ENCODE peak calls at places on chromosomes 5 and 9, in six cellular contexts. Y, Z, O, R, J and D are unnamed samples. For H3K27me3 and H3K4me1, the result is how much of the 10 kb centered on the place peaks cover.

GRCh38 chr5:129361441-129362025 is 98.6 kb upstream of the ADAMTS19 start:
- DNase-seq in R (no peak), Z (no peak), J (no peak), O (no peak), Y (no peak), D (no peak)

GRCh38 chr5:131635755-131636479 is 888 bp upstream of the RAPGEF6 start:
- DNase-seq in O (peak), Z (no peak), J (no peak), R (no peak), Y (no peak), D (no peak)

GRCh38 chr5:173217626-173218397 is 17.2 kb downstream of the NKX2-5 start:
- DNase-seq in O (no peak), Z (no peak), J (no peak), R (no peak), Y (no peak), D (no peak)

GRCh38 chr5:14581891-14582796 is 552 bp downstream of the OTULINL start:
- DNase-seq in Y (peak), J (peak), R (peak), Z (peak), O (peak), D (peak)

GRCh38 chr5:33726422-33727165 is 165.2 kb downstream of the ADAMTS12 start:
- DNase-seq in Z (no peak), J (no peak), Y (no peak), O (no peak), R (peak), D (no peak)

GRCh38 chr9:78539904-78540303 is 243.0 kb downstream of the PSAT1 start:
- DNase-seq in O (no peak), J (no peak), Y (no peak), Z (no peak), R (no peak), D (no peak)

GRCh38 chr5:173781432-173781825 is 106.7 kb upstream of the CPEB4 start:
- DNase-seq in O (no peak), Y (no peak), R (no peak), J (no peak), Z (no peak), D (no peak)

GRCh38 chr9:136665704-136666363 is 3.1 kb downstream of the EGFL7 start:
- DNase-seq in J (no peak), Y (no peak), O (no peak), R (no peak), Z (no peak), D (no peak)

GRCh38 chr5:37724395-37725125 is 115.3 kb downstream of the GDNF start:
- DNase-seq in J (no peak), R (no peak), O (no peak), Y (peak), Z (no peak), D (no peak)

GRCh38 chr5:179817071-179817840 is 3.4 kb upstream of the SQSTM1 start:
- DNase-seq in O (no peak), J (no peak), R (no peak), Z (peak), Y (no peak), D (no peak)
- TF ChIP-seq CTCF in O (no peak), J (no peak), R (no peak), Z (no peak), Y (peak), D (no peak)

GRCh38 chr5:141828162-141828561 is 50.0 kb downstream of the PCDH1 start:
- DNase-seq in Y (no peak), O (no peak), R (no peak), Z (no peak), J (no peak), D (no peak)
- H3K27me3 ChIP-seq in Y (under half), O (under half), R (under half), Z (under half), J (under half), D (under half)

GRCh38 chr9:98962861-98963260 is 19.2 kb downstream of the COL15A1 start:
- DNase-seq in O (no peak), Z (no peak), R (no peak), Y (no peak), J (no peak), D (no peak)

GRCh38 chr9:98962181-98962560 is 18.5 kb downstream of the COL15A1 start:
- DNase-seq in R (no peak), O (no peak), J (no peak), Y (no peak), Z (no peak), D (no peak)

GRCh38 chr9:98964911-98965336 is 21.2 kb downstream of the COL15A1 start:
- DNase-seq in R (no peak), J (no peak), O (no peak), Z (no peak), Y (no peak), D (no peak)

GRCh38 chr9:98961513-98962180 is 17.9 kb downstream of the COL15A1 start:
- DNase-seq in O (no peak), Y (no peak), R (no peak), J (no peak), Z (no peak), D (no peak)

GRCh38 chr9:98964201-98964600 is 20.5 kb downstream of the COL15A1 start:
- DNase-seq in R (no peak), J (no peak), Y (no peak), O (no peak), Z (no peak), D (no peak)
- H3K4me1 ChIP-seq in R (under half), J (half or more), Y (half or more), O (under half), Z (under half), D (under half)

DNA sequence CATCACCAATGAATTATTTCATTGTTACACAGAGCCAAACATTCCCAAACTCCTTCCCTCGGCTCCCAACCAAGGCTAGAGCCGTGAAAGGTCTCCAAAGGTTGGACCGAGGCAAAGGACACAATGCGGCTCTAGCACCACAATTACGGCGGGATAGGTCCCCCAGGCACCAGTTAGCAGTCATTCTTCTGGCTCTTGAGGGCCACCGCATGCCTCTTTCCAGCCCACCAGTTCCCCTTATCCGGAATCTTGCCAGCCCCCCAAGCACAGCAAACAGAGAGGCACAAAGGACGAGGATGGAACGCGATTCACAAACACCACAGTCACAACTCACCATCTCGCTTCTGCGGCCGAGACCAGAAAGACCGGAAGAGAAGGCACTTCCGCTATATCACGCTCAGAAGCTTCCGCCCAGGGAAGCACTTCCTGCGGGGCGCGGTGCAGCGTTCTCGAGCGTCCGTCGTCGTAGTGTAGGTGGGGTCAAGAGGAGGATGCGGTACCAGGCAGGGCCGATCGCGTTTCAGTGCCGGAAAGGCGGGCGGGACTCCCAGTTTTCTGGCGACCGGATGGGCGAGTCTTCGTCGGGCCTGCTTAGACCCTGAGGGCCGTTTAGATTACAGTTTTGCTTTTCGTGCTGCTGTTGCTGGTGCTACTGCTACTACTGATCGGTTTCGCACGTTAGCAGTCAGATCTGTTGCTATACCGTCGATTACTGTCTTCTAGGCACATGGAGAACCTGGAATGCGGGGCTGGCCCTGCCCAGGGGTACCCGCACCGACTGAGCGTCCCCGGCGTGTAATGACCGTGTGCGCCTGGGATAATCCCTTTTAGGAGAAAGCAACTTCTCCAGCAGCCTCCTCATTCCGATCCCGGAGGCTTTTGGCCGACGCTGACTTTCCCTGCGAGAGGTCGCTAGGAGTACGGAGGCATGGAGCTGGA is at the start of gene RPL37:
- DNase-seq in R (peak), J (peak), Y (peak), O (peak), Z (peak), D (peak)
- TF ChIP-seq CTCF in R (no peak), J (no peak), Y (no peak), O (no peak), Z (no peak), D (no peak)

DNA sequence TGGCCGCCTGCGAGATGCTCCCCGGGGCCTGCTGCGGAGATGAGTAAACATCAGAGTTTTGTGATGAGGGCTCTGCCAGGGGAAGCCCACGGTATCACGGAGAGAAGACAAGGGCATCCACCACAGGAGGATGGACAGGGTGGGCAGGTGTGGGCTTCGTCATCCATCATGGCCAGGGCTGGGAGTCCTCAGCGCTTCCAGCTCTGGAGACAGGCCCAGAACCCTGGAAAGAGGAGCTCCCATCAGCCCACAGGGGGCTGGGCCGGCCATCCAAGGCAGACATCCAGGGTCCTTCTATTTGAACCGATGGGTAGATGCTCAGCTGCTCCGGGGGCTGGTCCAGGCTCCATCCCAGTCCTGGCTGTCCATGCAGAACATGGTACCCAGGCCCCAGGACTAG is 22.1 kb upstream of the FCN1 start:
- DNase-seq in Z (peak), O (no peak), J (no peak), R (no peak), Y (no peak), D (no peak)
- H3K27me3 ChIP-seq in Z (half or more), O (under half), J (under half), R (half or more), Y (under half), D (under half)

DNA sequence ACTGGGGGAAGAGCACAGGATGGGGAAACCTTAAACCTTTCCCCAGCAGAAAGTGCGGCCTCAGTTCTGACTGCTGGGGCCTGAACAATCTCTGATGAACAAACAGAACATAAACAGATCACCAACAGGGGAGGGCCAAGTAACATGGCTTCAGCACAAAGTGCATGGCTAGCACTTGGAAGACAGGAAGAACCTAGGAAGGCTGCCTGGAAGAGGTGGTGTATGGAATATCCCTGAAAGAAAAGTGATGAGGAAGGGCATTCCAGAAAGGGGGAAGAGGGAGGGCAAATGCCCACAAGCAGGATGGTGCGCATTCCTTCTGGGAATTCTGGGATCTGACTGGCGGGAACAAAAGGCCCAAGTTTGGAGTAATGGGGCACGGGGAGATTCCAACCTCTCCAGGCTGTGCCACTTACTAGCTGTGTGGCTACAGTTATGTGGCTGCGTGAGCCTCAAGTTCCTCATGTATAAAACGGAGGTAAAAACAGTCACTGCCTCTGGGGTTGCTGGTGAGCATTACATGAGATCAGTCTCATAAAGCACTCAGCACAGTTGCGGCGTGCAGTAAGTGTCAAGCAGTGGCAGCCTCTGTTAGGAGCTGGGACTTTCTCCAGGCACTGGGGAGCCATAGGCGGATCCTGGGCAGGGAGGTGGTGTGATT is 1.6 kb downstream of the PDGFRB start:
- DNase-seq in O (no peak), R (no peak), Y (no peak), J (no peak), Z (no peak), D (no peak)
- H3K4me1 ChIP-seq in O (under half), R (under half), Y (half or more), J (under half), Z (under half), D (under half)

DNA sequence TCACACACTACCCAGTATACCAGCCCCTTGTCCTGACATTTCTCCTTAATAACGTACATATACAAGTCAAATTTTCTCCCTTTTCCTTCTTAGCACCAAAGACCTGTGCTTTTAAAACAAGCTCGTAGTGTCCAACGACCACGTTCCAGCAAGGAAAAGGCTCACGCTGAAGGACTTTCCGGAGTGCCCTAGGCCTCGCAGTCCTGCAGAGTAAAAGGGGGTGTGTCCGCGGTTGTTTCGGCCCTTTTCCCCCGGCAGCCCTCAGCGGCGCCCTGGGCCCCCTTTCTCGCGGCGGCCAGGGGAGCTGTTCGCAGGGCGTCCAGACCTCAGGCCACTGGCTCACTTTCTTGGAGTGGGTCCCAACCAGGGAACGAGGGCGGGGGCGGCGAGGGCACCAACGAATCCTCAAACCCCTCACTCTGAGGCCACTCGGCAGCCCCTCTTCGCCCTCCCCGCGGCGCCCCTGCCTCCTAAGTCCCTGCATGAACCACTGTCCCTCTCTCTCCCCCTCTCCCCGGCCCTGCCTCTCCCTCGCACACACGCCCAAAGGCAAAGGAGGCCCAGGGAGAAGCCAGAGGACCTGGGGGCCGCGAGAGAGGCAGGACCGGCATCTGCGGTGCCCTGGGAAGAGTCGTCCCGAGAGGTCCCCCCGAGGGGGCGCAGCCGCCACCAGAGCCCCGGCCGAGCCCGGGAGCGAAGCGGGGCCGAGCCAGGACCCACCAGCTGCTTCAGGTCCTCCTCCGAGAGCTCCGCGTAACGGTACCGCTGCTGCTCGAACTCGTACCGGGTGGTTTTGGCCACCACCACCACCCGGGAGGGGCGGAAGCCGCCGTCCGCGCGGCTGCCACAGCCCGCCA is 718 bp downstream of the NADK2 start:
- DNase-seq in R (peak), Z (peak), O (peak), Y (peak), J (peak), D (peak)
- TF ChIP-seq CTCF in R (no peak), Z (no peak), O (no peak), Y (no peak), J (no peak), D (no peak)

GRCh38 chr5:2710910-2711309 is 40.6 kb downstream of the IRX2 start:
- DNase-seq in R (no peak), O (no peak), Z (no peak), Y (no peak), J (no peak), D (no peak)
- H3K27me3 ChIP-seq in R (under half), O (under half), Z (under half), Y (under half), J (under half), D (under half)